ENCODE peak calls at places on chromosomes 3 and 15, in five cellular contexts. X is left ventricle myocardium inferior, A is brain microvascular endothelial cell, J is right atrium auricular region, O is GM13976. S is an unnamed sample.

GRCh38 chr3:73624363-73625123 is at the start of gene PDZRN3:
- DNase-seq in X (peak), J (no peak), O (peak), A (peak), S (no peak)

GRCh38 chr3:135995766-135996165 is 30.2 kb downstream of the PPP2R3A start:
- DNase-seq in X (no peak), A (no peak), O (no peak), J (no peak), S (no peak)

GRCh38 chr15:52466134-52466701 is 62.5 kb downstream of the MYO5A start:
- DNase-seq in O (peak), J (no peak), A (no peak), X (peak), S (no peak)

GRCh38 chr15:68768321-68768720 is 52.4 kb downstream of the ANP32A start:
- DNase-seq in X (no peak), O (no peak), J (no peak), A (no peak), S (no peak)

GRCh38 chr15:95024388-95024787 is 793.0 kb downstream of the MCTP2 start:
- DNase-seq in O (no peak), X (no peak), J (no peak), A (peak), S (no peak)

GRCh38 chr15:57932348-57932747 is 133.2 kb downstream of the ALDH1A2 start:
- DNase-seq in O (no peak), A (no peak), J (no peak), X (no peak), S (no peak)

GRCh38 chr3:71048948-71049347 is 534.6 kb downstream of the FOXP1 start:
- DNase-seq in A (no peak), O (no peak), X (no peak), J (no peak), S (no peak)

GRCh38 chr3:126995254-126995770 is 12.4 kb downstream of the PLXNA1 start:
- DNase-seq in O (no peak), A (no peak), X (no peak), J (no peak), S (no peak)

GRCh38 chr15:40343512-40343911 is 2.8 kb upstream of the CCDC9B start:
- DNase-seq in X (no peak), A (peak), O (no peak), J (no peak), S (no peak)

GRCh38 chr15:75751116-75751875 is 38.6 kb upstream of the CSPG4 start:
- DNase-seq in J (no peak), O (no peak), A (no peak), X (no peak), S (no peak)

GRCh38 chr15:34644851-34645250 is 61.4 kb upstream of the GOLGA8B start:
- DNase-seq in O (no peak), J (no peak), A (no peak), X (no peak), S (peak)

GRCh38 chr15:73900129-73900712 is 26.0 kb upstream of the LOXL1 start:
- DNase-seq in A (no peak), J (no peak), O (no peak), X (no peak), S (no peak)

S was measured in NCI-H1694.